ENCODE peak calls at places on chromosomes 2 and 18, in five cellular contexts. One of them, this sample, is unnamed.

GRCh38 chr2:30775833-30776232 is 31.4 kb downstream of the CAPN13 start:
- DNase-seq in breast epithelium: no peak
- DNase-seq in heart left ventricle: no peak
- DNase-seq in HepG2: no peak
- DNase-seq in A549: no peak
- DNase-seq in this sample: no peak

GRCh38 chr2:198374375-198375072 is 570.1 kb downstream of the PLCL1 start:
- DNase-seq in breast epithelium: no peak
- DNase-seq in heart left ventricle: no peak
- DNase-seq in HepG2: peak; percentile 51
- DNase-seq in A549: peak; percentile 3
- DNase-seq in this sample: no peak

GRCh38 chr2:35822716-35823115 is 532.9 kb upstream of the CRIM1 start:
- DNase-seq in breast epithelium: no peak
- DNase-seq in heart left ventricle: no peak
- DNase-seq in HepG2: no peak
- DNase-seq in A549: no peak
- DNase-seq in this sample: no peak

GRCh38 chr2:85761-86160 is 39.5 kb upstream of the FAM110C start:
- DNase-seq in breast epithelium: no peak
- DNase-seq in heart left ventricle: no peak
- DNase-seq in HepG2: no peak
- DNase-seq in A549: no peak
- DNase-seq in this sample: no peak

GRCh38 chr2:146312899-146313298 is 1531.9 kb upstream of the ACVR2A start:
- DNase-seq in breast epithelium: no peak
- DNase-seq in heart left ventricle: no peak
- DNase-seq in HepG2: no peak
- DNase-seq in A549: no peak
- DNase-seq in this sample: no peak

GRCh38 chr18:9362869-9363268 is 28.3 kb downstream of the TWSG1 start:
- DNase-seq in breast epithelium: no peak
- DNase-seq in heart left ventricle: no peak
- DNase-seq in HepG2: no peak
- DNase-seq in A549: no peak
- DNase-seq in this sample: no peak

GRCh38 chr2:206164261-206164862 is 4.7 kb downstream of the EEF1B2 start:
- DNase-seq in breast epithelium: no peak
- DNase-seq in heart left ventricle: no peak
- DNase-seq in HepG2: peak; percentile 34
- DNase-seq in A549: no peak
- DNase-seq in this sample: no peak

GRCh38 chr2:169732583-169733358 is 861 bp upstream of the KLHL23 start:
- DNase-seq in breast epithelium: no peak
- DNase-seq in heart left ventricle: no peak
- DNase-seq in HepG2: peak; percentile 68
- DNase-seq in A549: no peak
- DNase-seq in this sample: no peak

GRCh38 chr2:204535764-204536163 is 9.5 kb upstream of the PARD3B start:
- DNase-seq in breast epithelium: no peak
- DNase-seq in heart left ventricle: no peak
- DNase-seq in HepG2: no peak
- DNase-seq in A549: no peak
- DNase-seq in this sample: no peak

GRCh38 chr2:239855863-239856587 is 169.1 kb downstream of the NDUFA10 start:
- DNase-seq in breast epithelium: no peak
- DNase-seq in heart left ventricle: no peak
- DNase-seq in HepG2: no peak
- DNase-seq in A549: no peak
- DNase-seq in this sample: no peak

GRCh38 chr2:222292738-222293134 is 6.1 kb downstream of the PAX3 start:
- DNase-seq in breast epithelium: no peak
- DNase-seq in heart left ventricle: no peak
- DNase-seq in HepG2: no peak
- DNase-seq in A549: no peak
- DNase-seq in this sample: no peak

GRCh38 chr2:132733119-132733518 is 63.1 kb upstream of the LYPD1 start:
- DNase-seq in breast epithelium: no peak
- DNase-seq in heart left ventricle: no peak
- DNase-seq in HepG2: no peak
- DNase-seq in A549: no peak
- DNase-seq in this sample: no peak

GRCh38 chr2:174901075-174901474 is 104.1 kb downstream of the CHN1 start:
- DNase-seq in breast epithelium: no peak
- DNase-seq in heart left ventricle: no peak
- DNase-seq in HepG2: no peak
- DNase-seq in A549: no peak
- DNase-seq in this sample: no peak

GRCh38 chr2:48034295-48034694 is 128.0 kb upstream of the FBXO11 start:
- DNase-seq in breast epithelium: no peak
- DNase-seq in heart left ventricle: no peak
- DNase-seq in HepG2: no peak
- DNase-seq in A549: no peak
- DNase-seq in this sample: no peak

GRCh38 chr2:240155080-240156025 is 14.9 kb upstream of the OTOS start:
- DNase-seq in breast epithelium: no peak
- DNase-seq in heart left ventricle: peak; percentile 46
- DNase-seq in HepG2: no peak
- DNase-seq in A549: no peak
- DNase-seq in this sample: no peak

GRCh38 chr2:59947917-59948534 is 605.4 kb downstream of the BCL11A start:
- DNase-seq in breast epithelium: no peak
- DNase-seq in heart left ventricle: no peak
- DNase-seq in HepG2: no peak
- DNase-seq in A549: no peak
- DNase-seq in this sample: no peak

GRCh38 chr2:96637385-96638143 is 548 bp downstream of the KANSL3 start:
- DNase-seq in breast epithelium: peak; percentile 67
- DNase-seq in heart left ventricle: peak; percentile 93
- DNase-seq in HepG2: peak; percentile 85
- DNase-seq in A549: peak; percentile 47
- DNase-seq in this sample: peak; percentile 94

GRCh38 chr2:6027066-6027465 is 334.9 kb downstream of the SOX11 start:
- DNase-seq in breast epithelium: no peak
- DNase-seq in heart left ventricle: no peak
- DNase-seq in HepG2: no peak
- DNase-seq in A549: no peak
- DNase-seq in this sample: no peak

GRCh38 chr2:20757405-20758090 is 65.4 kb downstream of the LDAH start:
- DNase-seq in breast epithelium: no peak
- DNase-seq in heart left ventricle: no peak
- DNase-seq in HepG2: peak; percentile 24
- DNase-seq in A549: no peak
- DNase-seq in this sample: no peak

GRCh38 chr18:79393626-79394401 is 1.9 kb upstream of the NFATC1 start:
- DNase-seq in breast epithelium: peak; percentile 89
- DNase-seq in heart left ventricle: peak; percentile 96
- DNase-seq in HepG2: peak; percentile 28
- DNase-seq in A549: peak; percentile 64
- DNase-seq in this sample: peak; percentile 84

GRCh38 chr18:77897606-77898005 is 648.0 kb downstream of the GALR1 start:
- DNase-seq in breast epithelium: no peak
- DNase-seq in heart left ventricle: no peak
- DNase-seq in HepG2: no peak
- DNase-seq in A549: no peak
- DNase-seq in this sample: no peak

GRCh38 chr2:178756843-178757242 is 50.4 kb downstream of the TTN start:
- DNase-seq in breast epithelium: no peak
- DNase-seq in heart left ventricle: no peak
- DNase-seq in HepG2: no peak
- DNase-seq in A549: no peak
- DNase-seq in this sample: no peak

GRCh38 chr2:55618025-55618648 is 715 bp upstream of the PPP4R3B start:
- DNase-seq in breast epithelium: no peak
- DNase-seq in heart left ventricle: no peak
- DNase-seq in HepG2: peak; percentile 21
- DNase-seq in A549: no peak
- DNase-seq in this sample: no peak

GRCh38 chr2:19332503-19332902 is 25.9 kb downstream of the OSR1 start:
- DNase-seq in breast epithelium: no peak
- DNase-seq in heart left ventricle: no peak
- DNase-seq in HepG2: no peak
- DNase-seq in A549: no peak
- DNase-seq in this sample: no peak

GRCh38 chr2:2699117-2699497 is 368.0 kb upstream of the MYT1L start:
- DNase-seq in breast epithelium: no peak
- DNase-seq in heart left ventricle: no peak
- DNase-seq in HepG2: no peak
- DNase-seq in A549: no peak
- DNase-seq in this sample: no peak

GRCh38 chr2:37471994-37472393 is 127.6 kb downstream of the QPCT start:
- DNase-seq in breast epithelium: no peak
- DNase-seq in heart left ventricle: no peak
- DNase-seq in HepG2: no peak
- DNase-seq in A549: no peak
- DNase-seq in this sample: no peak

GRCh38 chr2:120568975-120569268 is 166.7 kb upstream of the GLI2 start:
- DNase-seq in breast epithelium: no peak
- DNase-seq in heart left ventricle: no peak
- DNase-seq in HepG2: no peak
- DNase-seq in A549: no peak
- DNase-seq in this sample: no peak

GRCh38 chr18:48983793-48984437 is 33.1 kb upstream of the SMAD7 start:
- DNase-seq in breast epithelium: no peak
- DNase-seq in heart left ventricle: peak; percentile 78
- DNase-seq in HepG2: peak; percentile 63
- DNase-seq in A549: no peak
- DNase-seq in this sample: no peak

GRCh38 chr2:104332733-104333132 is 521.2 kb upstream of the POU3F3 start:
- DNase-seq in breast epithelium: no peak
- DNase-seq in heart left ventricle: no peak
- DNase-seq in HepG2: no peak
- DNase-seq in A549: no peak
- DNase-seq in this sample: no peak

GRCh38 chr2:239391286-239392071 is 9.3 kb downstream of the HDAC4 start:
- DNase-seq in breast epithelium: no peak
- DNase-seq in heart left ventricle: no peak
- DNase-seq in HepG2: no peak
- DNase-seq in A549: no peak
- DNase-seq in this sample: no peak

GRCh38 chr18:4960578-4960977 is 236.5 kb downstream of the AKAIN1 start:
- DNase-seq in breast epithelium: no peak
- DNase-seq in heart left ventricle: no peak
- DNase-seq in HepG2: no peak
- DNase-seq in A549: no peak
- DNase-seq in this sample: no peak

GRCh38 chr18:35389095-35389618 is 12.0 kb upstream of the ZNF396 start:
- DNase-seq in breast epithelium: no peak
- DNase-seq in heart left ventricle: no peak
- DNase-seq in HepG2: no peak
- DNase-seq in A549: no peak
- DNase-seq in this sample: no peak

GRCh38 chr2:148614332-148615049 is 30.1 kb upstream of the EPC2 start:
- DNase-seq in breast epithelium: peak; percentile 40
- DNase-seq in heart left ventricle: no peak
- DNase-seq in HepG2: no peak
- DNase-seq in A549: peak; percentile 4
- DNase-seq in this sample: no peak

GRCh38 chr2:88489181-88489580 is 36.7 kb upstream of the FOXI3 start:
- DNase-seq in breast epithelium: no peak
- DNase-seq in heart left ventricle: no peak
- DNase-seq in HepG2: no peak
- DNase-seq in A549: no peak
- DNase-seq in this sample: no peak

GRCh38 chr18:74288041-74288440 is 3.7 kb downstream of the CYB5A start:
- DNase-seq in breast epithelium: no peak
- DNase-seq in heart left ventricle: no peak
- DNase-seq in HepG2: no peak
- DNase-seq in A549: no peak
- DNase-seq in this sample: no peak

GRCh38 chr18:21458322-21458721 is 142.2 kb downstream of the ESCO1 start:
- DNase-seq in breast epithelium: no peak
- DNase-seq in heart left ventricle: no peak
- DNase-seq in HepG2: no peak
- DNase-seq in A549: no peak
- DNase-seq in this sample: peak; percentile 57

GRCh38 chr2:206968139-206969086 is 29.1 kb downstream of the CPO start:
- DNase-seq in breast epithelium: no peak
- DNase-seq in heart left ventricle: no peak
- DNase-seq in HepG2: no peak
- DNase-seq in A549: no peak
- DNase-seq in this sample: peak; percentile 56

GRCh38 chr2:73291093-73291460 is 2.3 kb downstream of the EGR4 start:
- DNase-seq in breast epithelium: no peak
- DNase-seq in heart left ventricle: peak; percentile 71
- DNase-seq in HepG2: no peak
- DNase-seq in A549: peak; percentile 41
- DNase-seq in this sample: peak; percentile 54
- TF ChIP-seq POLR2A in breast epithelium: no peak
- TF ChIP-seq POLR2A in heart left ventricle: no peak
- TF ChIP-seq POLR2A in HepG2: no peak
- TF ChIP-seq POLR2A in A549: no peak
- TF ChIP-seq POLR2A in this sample: no peak

GRCh38 chr2:218406209-218406948 is 6.7 kb downstream of the CTDSP1 start:
- DNase-seq in breast epithelium: peak; percentile 95
- DNase-seq in heart left ventricle: peak; percentile 99
- DNase-seq in HepG2: peak; percentile 92
- DNase-seq in A549: peak; percentile 82
- DNase-seq in this sample: peak; percentile 98
- TF ChIP-seq POLR2A in breast epithelium: no peak
- TF ChIP-seq POLR2A in heart left ventricle: no peak
- TF ChIP-seq POLR2A in HepG2: peak; percentile 23
- TF ChIP-seq POLR2A in A549: no peak
- TF ChIP-seq POLR2A in this sample: peak; percentile 56

DNA sequence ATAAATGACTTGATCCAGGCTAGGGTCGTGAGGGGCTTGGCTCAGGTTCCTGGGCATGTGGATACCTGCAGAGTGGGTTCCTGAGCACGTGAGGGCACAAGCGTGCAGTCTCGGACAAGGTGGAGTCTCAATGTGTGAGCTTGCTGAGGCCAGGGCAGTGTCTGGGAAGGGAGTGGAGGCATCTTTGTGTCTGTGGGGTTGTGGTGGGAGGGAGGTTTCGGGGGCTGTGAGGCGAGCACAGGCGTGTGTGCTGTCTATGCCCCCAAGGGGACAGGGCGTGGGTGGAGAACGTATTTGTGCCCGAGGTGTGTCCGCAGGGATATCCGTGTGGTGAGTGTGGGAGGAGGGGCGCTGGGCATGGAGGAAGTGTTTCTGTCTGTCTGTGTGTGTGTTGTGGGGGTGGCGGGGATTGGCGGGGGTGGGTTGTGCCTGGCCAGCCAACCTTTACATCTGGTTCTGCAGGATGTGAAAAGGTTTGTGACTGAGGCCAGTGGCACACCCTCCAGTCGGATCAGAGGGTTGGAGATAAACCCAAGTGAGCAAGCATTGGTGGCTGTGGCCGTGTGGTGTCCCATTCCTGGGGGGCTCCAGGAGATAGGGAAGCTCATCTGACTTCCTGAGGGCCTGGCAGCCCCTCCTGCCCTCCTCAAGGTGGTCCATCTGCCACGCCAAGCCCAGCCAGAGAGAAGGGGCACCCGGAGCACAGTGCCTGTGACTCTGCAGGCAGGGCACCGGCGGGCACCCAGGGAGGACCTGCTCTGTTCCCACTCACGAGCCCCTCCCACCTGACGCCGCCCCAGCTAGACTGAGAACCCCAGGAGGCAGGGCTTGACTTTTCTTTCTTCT is 57.1 kb downstream of the ZFP36L2 start:
- DNase-seq in breast epithelium: peak; percentile 50
- DNase-seq in heart left ventricle: peak; percentile 76
- DNase-seq in HepG2: no peak
- DNase-seq in A549: no peak
- DNase-seq in this sample: no peak
- TF ChIP-seq POLR2A in breast epithelium: no peak
- TF ChIP-seq POLR2A in heart left ventricle: no peak
- TF ChIP-seq POLR2A in HepG2: no peak
- TF ChIP-seq POLR2A in A549: no peak
- TF ChIP-seq POLR2A in this sample: no peak

GRCh38 chr2:108449410-108450200 is 599 bp downstream of the GCC2 start:
- DNase-seq in breast epithelium: no peak
- DNase-seq in heart left ventricle: no peak
- DNase-seq in HepG2: peak; percentile 44
- DNase-seq in A549: peak; percentile 9
- DNase-seq in this sample: no peak
- TF ChIP-seq POLR2A in breast epithelium: no peak
- TF ChIP-seq POLR2A in heart left ventricle: no peak
- TF ChIP-seq POLR2A in HepG2: no peak
- TF ChIP-seq POLR2A in A549: no peak
- TF ChIP-seq POLR2A in this sample: no peak